ENCODE peak calls at places on chromosomes 5 and 9, in eight cellular contexts. T is iris pigment epithelial cell; C is HFF-Myc; G is posterior cingulate gyrus; K is tibial nerve; M is naive thymus-derived CD8-positive, alpha-beta T cell; E is nephron progenitor cell; Y is T-helper 17 cell. B is an unnamed sample.

GRCh38 chr5:74237746-74238145 is 402.8 kb downstream of the ENC1 start:
- DNase-seq in T (no peak), C (no peak), G (no peak), K (no peak), M (no peak), E (no peak), Y (no peak), B (no peak)

GRCh38 chr9:81771606-81772005 is 82.3 kb upstream of the TLE1 start:
- DNase-seq in T (peak), C (peak), G (no peak), K (no peak), M (no peak), E (no peak), Y (no peak), B (no peak)

GRCh38 chr5:1178529-1179382 is 22.6 kb upstream of the SLC6A19 start:
- DNase-seq in T (no peak), C (no peak), G (no peak), K (no peak), M (no peak), E (no peak), Y (peak), B (no peak)

GRCh38 chr9:88322906-88323566 is 65.2 kb upstream of the SPIN1 start:
- DNase-seq in T (peak), C (no peak), G (no peak), K (no peak), M (peak), E (no peak), Y (no peak), B (no peak)

GRCh38 chr5:166907314-166907713 is 1384.1 kb upstream of the WWC1 start:
- DNase-seq in T (peak), C (no peak), G (no peak), K (no peak), M (no peak), E (no peak), Y (no peak), B (no peak)

GRCh38 chr5:151094861-151095260 is 14.0 kb upstream of the TNIP1 start:
- DNase-seq in T (no peak), C (no peak), G (no peak), K (no peak), M (no peak), E (no peak), Y (no peak), B (no peak)

GRCh38 chr5:151186538-151186937 is 29.0 kb upstream of the ANXA6 start:
- DNase-seq in T (no peak), C (no peak), G (no peak), K (no peak), M (no peak), E (no peak), Y (no peak), B (no peak)

GRCh38 chr5:135007305-135007704 is 26.7 kb downstream of the PITX1 start:
- DNase-seq in T (no peak), C (no peak), G (no peak), K (no peak), M (no peak), E (no peak), Y (no peak), B (no peak)

GRCh38 chr5:179253730-179254129 is 91.5 kb downstream of the ADAMTS2 start:
- DNase-seq in T (no peak), C (no peak), G (no peak), K (no peak), M (no peak), E (no peak), Y (no peak), B (no peak)

GRCh38 chr9:92600742-92601261 is 65.0 kb upstream of the ECM2 start:
- DNase-seq in T (peak), C (no peak), G (no peak), K (no peak), M (no peak), E (no peak), Y (no peak), B (no peak)

GRCh38 chr9:13728121-13728520 is 448.6 kb upstream of the MPDZ start:
- DNase-seq in T (no peak), C (no peak), G (no peak), K (no peak), M (no peak), E (peak), Y (no peak), B (no peak)

GRCh38 chr5:150321784-150322183 is 19.1 kb upstream of the ARSI start:
- DNase-seq in T (peak), C (no peak), G (no peak), K (no peak), M (no peak), E (no peak), Y (no peak), B (no peak)

GRCh38 chr9:131467214-131467935 is 35.3 kb upstream of the POMT1 start:
- DNase-seq in T (peak), C (no peak), G (no peak), K (no peak), M (no peak), E (no peak), Y (no peak), B (no peak)

GRCh38 chr5:160293901-160294561 is 18.3 kb downstream of the CCNJL start:
- DNase-seq in T (peak), C (no peak), G (no peak), K (no peak), M (no peak), E (no peak), Y (no peak), B (peak)

GRCh38 chr9:133750927-133751649 is 12.9 kb upstream of the SARDH start:
- DNase-seq in T (no peak), C (no peak), G (no peak), K (no peak), M (no peak), E (no peak), Y (no peak), B (peak)

GRCh38 chr5:2656186-2656585 is 95.3 kb downstream of the IRX2 start:
- DNase-seq in T (no peak), C (no peak), G (no peak), K (no peak), M (no peak), E (no peak), Y (no peak), B (no peak)

GRCh38 chr5:149981233-149981632 is 19.2 kb downstream of the TIGD6 start:
- DNase-seq in T (no peak), C (no peak), G (no peak), K (no peak), M (no peak), E (no peak), Y (no peak), B (no peak)

GRCh38 chr5:170219615-170220014 is 13.2 kb upstream of the C5orf58 start:
- DNase-seq in T (peak), C (peak), G (no peak), K (no peak), M (no peak), E (no peak), Y (no peak), B (no peak)

GRCh38 chr5:5271606-5272321 is 131.6 kb downstream of the ADAMTS16 start:
- DNase-seq in T (peak), C (no peak), G (no peak), K (no peak), M (no peak), E (no peak), Y (no peak), B (peak)

GRCh38 chr5:100900142-100900795 is 2.8 kb downstream of the ST8SIA4 start:
- DNase-seq in T (peak), C (no peak), G (peak), K (peak), M (peak), E (peak), Y (peak), B (peak)

GRCh38 chr5:33441241-33441844 is 578 bp downstream of the TARS1 start:
- DNase-seq in T (peak), C (peak), G (no peak), K (peak), M (no peak), E (peak), Y (no peak), B (peak)

GRCh38 chr9:93466416-93467061 is 13.2 kb upstream of the FAM120AOS start:
- DNase-seq in T (no peak), C (no peak), G (no peak), K (no peak), M (no peak), E (no peak), Y (no peak), B (no peak)

GRCh38 chr9:134629586-134630392 is 11.8 kb upstream of the COL5A1 start:
- DNase-seq in T (no peak), C (no peak), G (no peak), K (no peak), M (no peak), E (no peak), Y (no peak), B (no peak)

GRCh38 chr5:20340123-20340522 is 352.1 kb upstream of the CDH18 start:
- DNase-seq in T (no peak), C (no peak), G (no peak), K (no peak), M (no peak), E (no peak), Y (no peak), B (no peak)

GRCh38 chr5:114780290-114780689 is 389.4 kb downstream of the TRIM36 start:
- DNase-seq in T (no peak), C (no peak), G (no peak), K (no peak), M (no peak), E (no peak), Y (no peak), B (no peak)

GRCh38 chr5:132752581-132753125 is 5.4 kb downstream of the CCNI2 start:
- DNase-seq in T (no peak), C (no peak), G (no peak), K (no peak), M (no peak), E (no peak), Y (no peak), B (no peak)

GRCh38 chr5:104412649-104413240 is 850.2 kb upstream of the NUDT12 start:
- DNase-seq in T (peak), C (no peak), G (no peak), K (no peak), M (no peak), E (peak), Y (no peak), B (peak)

GRCh38 chr5:141650851-141651727 is at the start of gene FCHSD1:
- DNase-seq in T (peak), C (peak), G (peak), K (peak), M (peak), E (peak), Y (peak), B (peak)

GRCh38 chr5:120538644-120539043 is 74.5 kb downstream of the PRR16 start:
- DNase-seq in T (peak), C (peak), G (no peak), K (no peak), M (no peak), E (no peak), Y (no peak), B (no peak)

GRCh38 chr9:121947683-121948300 is 145.3 kb downstream of the TTLL11 start:
- DNase-seq in T (no peak), C (no peak), G (no peak), K (no peak), M (no peak), E (no peak), Y (no peak), B (peak)

GRCh38 chr9:133489253-133490190 is 10.6 kb upstream of the SLC2A6 start:
- DNase-seq in T (no peak), C (no peak), G (no peak), K (no peak), M (no peak), E (no peak), Y (no peak), B (no peak)

B was measured in neural progenitor cell.